ENCODE peak calls at places on chromosomes 4 and X, in four cellular contexts. P, V, D and S are unnamed samples. For H3K27me3, the result is how much of the 10 kb centered on the place peaks cover.

GRCh38 chrX:74297766-74298165 is 6.2 kb upstream of the ZCCHC13 start:
- DNase-seq in P (no peak), D (no peak), V (no peak), S (no peak)

GRCh38 chrX:47991263-47992092 is 12.3 kb downstream of the ZNF182 start:
- DNase-seq in D (no peak), P (no peak), V (no peak), S (no peak)

GRCh38 chr4:168604496-168605373 is 107.9 kb downstream of the PALLD start:
- DNase-seq in P (no peak), V (no peak), D (peak), S (no peak)

GRCh38 chr4:20616848-20617247 is 83.4 kb upstream of the PACRGL start:
- DNase-seq in V (no peak), D (no peak), P (peak), S (no peak)

GRCh38 chr4:675036-675804 is 878 bp downstream of the MYL5 start:
- DNase-seq in V (peak), D (peak), P (no peak), S (peak)

GRCh38 chr4:78653655-78654054 is 102.1 kb downstream of the ANXA3 start:
- DNase-seq in D (no peak), V (no peak), P (no peak), S (no peak)

GRCh38 chr4:64538219-64538618 is 129.0 kb upstream of the TECRL start:
- DNase-seq in V (no peak), D (no peak), P (no peak), S (peak)

GRCh38 chr4:3369781-3370660 is 71.7 kb upstream of the HGFAC start:
- DNase-seq in D (peak), V (peak), P (no peak), S (no peak)

GRCh38 chrX:69045616-69046345 is 119.5 kb downstream of the PJA1 start:
- DNase-seq in D (peak), V (no peak), P (peak), S (no peak)

GRCh38 chrX:56729152-56729557 is at the start of gene NBDY:
- DNase-seq in P (no peak), D (peak), V (no peak), S (peak)

GRCh38 chr4:39698424-39699009 is 581 bp downstream of the UBE2K start:
- DNase-seq in V (peak), P (no peak), D (peak), S (peak)

GRCh38 chrX:129525162-129525561 is 1.9 kb upstream of the SMARCA1 start:
- DNase-seq in D (no peak), P (no peak), V (no peak), S (no peak)

GRCh38 chrX:113514906-113515305 is 674.3 kb upstream of the AMOT start:
- DNase-seq in D (no peak), P (no peak), V (no peak), S (no peak)

GRCh38 chrX:42399632-42400024 is 378.3 kb downstream of the PPP1R2C start:
- DNase-seq in P (no peak), V (no peak), D (no peak), S (no peak)

GRCh38 chr4:138938371-138938699 is 77.2 kb upstream of the NOCT start:
- DNase-seq in P (no peak), D (no peak), V (no peak), S (no peak)

GRCh38 chr4:71878388-71878787 is 94.5 kb upstream of the GC start:
- DNase-seq in P (no peak), V (no peak), D (no peak), S (no peak)

GRCh38 chrX:136214551-136214950 is 36.6 kb downstream of the MAP7D3 start:
- DNase-seq in V (no peak), D (peak), P (peak), S (no peak)

GRCh38 chrX:56228914-56229313 is 3.2 kb upstream of the KLF8 start:
- DNase-seq in V (no peak), P (no peak), D (no peak), S (no peak)

GRCh38 chr4:95220205-95221175 is 328.3 kb downstream of the UNC5C start:
- DNase-seq in D (no peak), V (no peak), P (no peak), S (no peak)

GRCh38 chrX:13216139-13216538 is 103.7 kb downstream of the ATXN3L start:
- DNase-seq in V (no peak), P (no peak), D (no peak), S (no peak)

GRCh38 chrX:141832247-141832646 is 5.9 kb upstream of the MAGEC3 start:
- DNase-seq in V (no peak), P (no peak), D (no peak), S (no peak)
- H3K27me3 ChIP-seq in V (under half), P (under half), D (under half), S (under half)

GRCh38 chr4:40984051-40984450 is 230.3 kb downstream of the APBB2 start:
- DNase-seq in V (no peak), P (no peak), D (peak), S (no peak)
- H3K27me3 ChIP-seq in V (under half), P (under half), D (under half), S (under half)

DNA sequence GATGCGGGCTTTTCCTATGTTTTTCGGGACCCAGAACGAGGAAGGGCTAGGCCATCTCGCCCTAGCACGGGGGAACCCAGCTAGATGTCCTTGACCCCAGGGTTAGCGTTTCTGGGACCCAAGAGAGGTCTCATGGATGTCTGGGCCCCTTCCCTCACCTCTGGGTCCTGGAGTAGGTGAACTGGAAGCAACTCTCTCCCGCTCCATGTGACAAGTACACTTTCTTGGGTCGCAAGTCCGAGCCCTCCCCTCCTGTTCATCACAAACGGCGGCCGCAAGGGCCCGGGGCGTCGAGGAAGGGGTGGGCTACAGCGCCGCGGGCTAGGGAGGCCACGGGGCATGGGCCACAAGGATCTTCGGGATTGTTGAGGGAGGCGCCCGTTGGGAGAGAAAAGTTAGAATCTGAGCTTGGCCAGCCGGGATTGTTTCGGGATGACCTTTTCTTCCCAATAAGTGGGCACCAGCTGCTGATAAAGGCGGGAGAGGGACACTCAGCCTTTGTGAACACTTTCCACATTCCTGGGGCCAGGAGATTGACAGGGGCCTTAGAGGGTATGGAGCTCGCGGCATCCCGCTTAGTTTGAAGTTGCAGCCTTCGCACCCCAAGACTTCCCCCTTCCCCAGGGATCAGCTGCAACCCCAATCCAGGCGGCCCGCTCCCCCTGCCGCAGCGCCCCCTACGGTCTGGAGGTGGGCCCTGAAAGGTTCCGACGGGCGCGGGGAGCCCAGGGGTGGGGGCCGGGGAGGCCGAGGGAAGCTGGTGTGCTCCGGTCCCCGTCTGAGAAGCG is 137.0 kb upstream of the ZIC3 start:
- DNase-seq in V (no peak), D (no peak), P (no peak), S (no peak)
- H3K27me3 ChIP-seq in V (half or more), D (under half), P (half or more), S (under half)

GRCh38 chr4:86302242-86302641 is 57.6 kb downstream of the MAPK10 start:
- DNase-seq in P (no peak), D (peak), V (no peak), S (peak)
- H3K27me3 ChIP-seq in P (under half), D (under half), V (under half), S (under half)

GRCh38 chrX:107325467-107325866 is 119.1 kb downstream of the DNAAF6 start:
- DNase-seq in D (no peak), V (no peak), P (no peak), S (no peak)

GRCh38 chrX:107323786-107324492 is 117.5 kb downstream of the DNAAF6 start:
- DNase-seq in V (no peak), D (no peak), P (no peak), S (no peak)

GRCh38 chrX:107324493-107325310 is 118.3 kb downstream of the DNAAF6 start:
- DNase-seq in V (peak), P (no peak), D (peak), S (no peak)
- H3K27me3 ChIP-seq in V (under half), P (under half), D (under half), S (under half)

GRCh38 chrX:84156831-84157230 is 31.2 kb downstream of the RPS6KA6 start:
- DNase-seq in V (no peak), D (no peak), P (no peak), S (no peak)
- H3K27me3 ChIP-seq in V (under half), D (under half), P (under half), S (under half)

DNA sequence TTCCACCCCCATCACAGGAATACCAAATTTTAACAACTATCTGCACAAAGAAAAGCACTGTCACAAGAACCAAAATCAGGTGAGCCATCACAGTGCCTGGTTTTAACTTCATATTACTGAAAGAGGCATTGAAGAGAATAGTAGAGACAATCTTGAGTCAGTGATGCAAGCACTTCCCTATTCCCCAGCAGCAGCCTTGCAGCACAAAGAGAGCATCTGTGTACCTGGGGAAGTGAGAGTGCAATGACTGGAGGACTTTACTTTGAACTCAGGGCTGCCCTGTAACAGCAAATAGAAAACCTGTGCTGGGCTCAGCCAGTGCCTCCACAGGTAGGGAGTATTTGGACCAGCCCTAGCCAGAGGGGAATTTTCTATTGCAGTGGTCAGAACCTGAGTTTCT is 361.8 kb downstream of the TEX13C start:
- DNase-seq in V (no peak), D (no peak), P (no peak), S (no peak)
- H3K27me3 ChIP-seq in V (under half), D (under half), P (under half), S (under half)

GRCh38 chrX:100491174-100491573 is 81.1 kb upstream of the PCDH19 start:
- DNase-seq in D (no peak), V (no peak), P (no peak), S (no peak)

GRCh38 chrX:100494570-100494969 is 84.5 kb upstream of the PCDH19 start:
- DNase-seq in V (no peak), D (no peak), P (no peak), S (no peak)

DNA sequence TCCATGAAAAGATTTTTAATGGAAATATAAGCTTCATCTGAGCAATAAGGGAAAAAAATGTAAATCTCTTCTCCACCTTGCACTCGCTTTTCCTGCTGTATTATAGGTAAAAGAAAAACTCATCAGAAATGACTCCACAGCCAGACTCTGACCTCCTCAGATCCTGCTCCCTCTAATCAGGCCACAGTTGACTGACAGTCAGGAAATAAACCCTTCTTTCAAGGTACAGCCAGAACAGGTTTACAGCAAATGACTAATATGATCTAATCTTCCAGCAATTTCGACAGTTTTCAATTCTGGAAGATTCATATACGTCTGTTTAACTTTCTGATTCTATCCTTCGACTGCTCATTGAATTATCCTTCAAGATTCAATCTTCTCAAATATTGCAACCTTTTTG is 84.9 kb upstream of the PCDH19 start:
- DNase-seq in D (no peak), P (no peak), V (no peak), S (no peak)
- H3K27me3 ChIP-seq in D (under half), P (under half), V (under half), S (under half)